ENCODE peak calls at places on chromosome 11, in five cellular contexts. N is osteoblast, G is RWPE1, H is dorsolateral prefrontal cortex, I is sigmoid colon. P is an unnamed sample.

GRCh38 chr11:46247090-46247489 is 30.4 kb upstream of the CREB3L1 start:
- DNase-seq in N (peak), G (peak), H (no peak), I (no peak), P (no peak)

GRCh38 chr11:124329787-124330478 is 9.9 kb upstream of the OR8D2 start:
- DNase-seq in N (no peak), G (no peak), H (no peak), I (no peak), P (no peak)

GRCh38 chr11:22785251-22785650 is 44.4 kb downstream of the SVIP start:
- DNase-seq in N (no peak), G (no peak), H (no peak), I (no peak), P (no peak)

GRCh38 chr11:116911981-116912734 is 74.7 kb upstream of the APOA1 start:
- DNase-seq in N (no peak), G (no peak), H (no peak), I (no peak), P (no peak)

GRCh38 chr11:60485987-60486386 is 6.6 kb upstream of the MS4A12 start:
- DNase-seq in N (no peak), G (peak), H (no peak), I (no peak), P (no peak)

GRCh38 chr11:75277991-75278790 is 37.6 kb downstream of the TPBGL start:
- DNase-seq in N (no peak), G (no peak), H (no peak), I (peak), P (no peak)

GRCh38 chr11:111944139-111944538 is 7.0 kb downstream of the DIXDC1 start:
- DNase-seq in N (peak), G (no peak), H (no peak), I (no peak), P (no peak)

GRCh38 chr11:90756617-90757016 is 533.8 kb upstream of the CHORDC1 start:
- DNase-seq in N (no peak), G (no peak), H (no peak), I (no peak), P (no peak)

GRCh38 chr11:130718118-130718517 is 198.2 kb downstream of the SNX19 start:
- DNase-seq in N (no peak), G (no peak), H (no peak), I (no peak), P (no peak)

GRCh38 chr11:47235163-47235562 is 13.5 kb downstream of the ACP2 start:
- DNase-seq in N (no peak), G (no peak), H (no peak), I (no peak), P (no peak)

GRCh38 chr11:100861221-100861620 is 174.1 kb downstream of the ARHGAP42 start:
- DNase-seq in N (no peak), G (no peak), H (no peak), I (no peak), P (no peak)

GRCh38 chr11:69658606-69659450 is 16.3 kb downstream of the LTO1 start:
- DNase-seq in N (peak), G (no peak), H (peak), I (no peak), P (no peak)

GRCh38 chr11:125225401-125225800 is 60.9 kb downstream of the PKNOX2 start:
- DNase-seq in N (no peak), G (no peak), H (no peak), I (no peak), P (no peak)

GRCh38 chr11:122769126-122769780 is 69.0 kb upstream of the CRTAM start:
- DNase-seq in N (no peak), G (no peak), H (no peak), I (no peak), P (no peak)

GRCh38 chr11:84476581-84476980 is 1150.6 kb downstream of the DLG2 start:
- DNase-seq in N (no peak), G (no peak), H (no peak), I (no peak), P (no peak)

GRCh38 chr11:109236188-109236587 is 185.8 kb upstream of the C11orf87 start:
- DNase-seq in N (no peak), G (no peak), H (no peak), I (no peak), P (no peak)

GRCh38 chr11:30772908-30773307 is 186.8 kb upstream of the MPPED2 start:
- DNase-seq in N (no peak), G (no peak), H (no peak), I (no peak), P (no peak)

GRCh38 chr11:79437981-79438630 is 2.7 kb downstream of the TENM4 start:
- DNase-seq in N (peak), G (peak), H (no peak), I (peak), P (no peak)

GRCh38 chr11:67633758-67634365 is 4.1 kb upstream of the NUDT8 start:
- DNase-seq in N (peak), G (no peak), H (no peak), I (peak), P (no peak)

GRCh38 chr11:45765107-45765668 is 39.8 kb upstream of the SLC35C1 start:
- DNase-seq in N (no peak), G (no peak), H (no peak), I (no peak), P (no peak)

GRCh38 chr11:26721967-26722366 is at the start of gene SLC5A12:
- DNase-seq in N (no peak), G (no peak), H (no peak), I (no peak), P (no peak)

GRCh38 chr11:14552089-14552488 is 31.9 kb upstream of the PSMA1 start:
- DNase-seq in N (no peak), G (no peak), H (no peak), I (no peak), P (no peak)

GRCh38 chr11:6604081-6604626 is 580 bp downstream of the ILK start:
- DNase-seq in N (peak), G (peak), H (no peak), I (peak), P (peak)

GRCh38 chr11:134562941-134563471 is 151.0 kb upstream of the B3GAT1 start:
- DNase-seq in N (no peak), G (no peak), H (no peak), I (peak), P (no peak)

GRCh38 chr11:24386551-24387404 is 110.1 kb upstream of the LUZP2 start:
- DNase-seq in N (no peak), G (peak), H (no peak), I (no peak), P (no peak)

DNA sequence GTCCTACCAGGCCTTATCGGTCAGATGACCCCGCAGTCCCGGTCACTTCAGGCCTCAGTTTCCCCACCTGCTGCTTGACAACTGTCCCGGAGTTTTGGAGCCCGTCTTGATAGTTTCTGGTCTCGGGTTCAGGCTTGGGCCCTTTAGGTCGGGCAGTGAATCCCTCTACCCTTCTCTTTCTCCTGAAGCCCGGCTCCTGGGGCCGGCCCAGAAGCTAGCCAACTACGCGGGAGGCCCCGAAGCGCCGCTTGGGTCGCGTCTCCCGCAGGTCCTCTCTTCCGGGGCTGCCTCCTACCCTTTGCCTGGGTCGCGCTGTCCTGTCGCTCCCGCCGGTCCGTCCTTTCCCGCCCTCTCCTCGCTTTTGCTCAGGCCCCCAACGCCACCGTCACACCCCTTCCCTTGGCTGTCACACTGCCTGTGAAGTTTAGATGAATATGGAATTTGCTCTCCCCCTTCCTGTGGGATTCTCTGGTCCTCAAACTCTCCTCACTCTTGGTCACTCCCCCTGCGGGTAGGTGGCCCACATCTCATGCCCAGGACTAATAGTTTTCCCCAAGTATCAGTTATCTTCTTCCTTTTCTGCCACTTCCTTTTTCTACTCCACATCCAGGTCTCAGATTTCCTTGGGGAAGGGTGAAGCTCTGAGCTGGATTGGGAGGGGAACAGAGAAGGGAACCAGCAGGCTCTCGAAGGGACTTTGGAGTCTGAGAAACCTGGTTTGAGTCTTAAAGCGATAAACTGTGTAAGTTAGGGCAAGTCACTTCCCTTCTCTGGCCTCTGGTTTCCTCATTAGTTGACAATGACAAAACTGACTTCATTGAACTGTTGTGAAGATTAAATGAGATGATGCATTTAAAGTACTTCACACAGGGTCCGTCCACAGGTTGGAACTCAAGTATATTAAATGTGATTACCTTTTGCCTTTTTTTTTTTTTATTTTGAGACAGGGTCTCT is 791 bp downstream of the RAB1B start:
- DNase-seq in N (peak), G (peak), H (no peak), I (no peak), P (no peak)
- TF ChIP-seq CTCF in N (peak), G (no peak), H (no peak), I (no peak), P (no peak)

GRCh38 chr11:9754041-9754471 is 90.2 kb downstream of the SWAP70 start:
- DNase-seq in N (no peak), G (peak), H (no peak), I (no peak), P (no peak)
- TF ChIP-seq CTCF in N (no peak), G (peak), H (no peak), I (no peak), P (no peak)

GRCh38 chr11:65479184-65480145 is 19.4 kb upstream of the MALAT1 start:
- DNase-seq in N (peak), G (no peak), H (no peak), I (peak), P (no peak)
- TF ChIP-seq CTCF in N (peak), G (no peak), H (peak), I (no peak), P (no peak)

GRCh38 chr11:119323532-119324033 is 6.7 kb upstream of the MCAM start:
- DNase-seq in N (peak), G (peak), H (peak), I (peak), P (peak)

GRCh38 chr11:119322921-119323531 is 6.1 kb upstream of the MCAM start:
- DNase-seq in N (no peak), G (no peak), H (peak), I (no peak), P (no peak)

GRCh38 chr11:119320593-119321524 is 3.9 kb upstream of the MCAM start:
- DNase-seq in N (peak), G (no peak), H (peak), I (peak), P (no peak)

GRCh38 chr11:119324124-119324665 is 7.3 kb upstream of the MCAM start:
- DNase-seq in N (no peak), G (no peak), H (no peak), I (no peak), P (no peak)

GRCh38 chr11:119322360-119322739 is 5.4 kb upstream of the MCAM start:
- DNase-seq in N (peak), G (no peak), H (no peak), I (no peak), P (no peak)
- TF ChIP-seq CTCF in N (peak), G (no peak), H (no peak), I (no peak), P (no peak)

GRCh38 chr11:4496555-4497248 is 14.3 kb downstream of the OR52K1 start:
- DNase-seq in N (no peak), G (no peak), H (no peak), I (no peak), P (no peak)

GRCh38 chr11:4491878-4492606 is 9.6 kb downstream of the OR52K1 start:
- DNase-seq in N (peak), G (no peak), H (no peak), I (no peak), P (no peak)

GRCh38 chr11:4495487-4495886 is 13.0 kb downstream of the OR52K1 start:
- DNase-seq in N (no peak), G (no peak), H (no peak), I (no peak), P (no peak)

GRCh38 chr11:4495986-4496385 is 13.5 kb downstream of the OR52K1 start:
- DNase-seq in N (no peak), G (no peak), H (no peak), I (no peak), P (no peak)

DNA sequence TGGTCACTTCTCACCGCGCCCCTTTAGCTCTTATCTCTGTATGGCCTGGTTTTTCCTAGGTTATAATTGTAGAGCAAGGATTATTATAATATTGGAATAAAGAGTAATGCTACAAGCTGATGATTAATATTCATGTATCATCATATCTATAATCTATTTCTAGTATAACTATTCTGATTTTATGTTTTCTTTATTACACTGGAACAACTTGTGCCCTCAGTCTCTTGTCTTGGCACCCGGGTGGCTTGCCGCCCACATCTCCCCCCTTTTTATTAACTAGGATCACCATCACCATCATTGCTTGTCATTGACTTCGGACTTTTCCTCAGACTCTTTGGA is 11.0 kb downstream of the OR52K1 start:
- DNase-seq in N (no peak), G (no peak), H (no peak), I (no peak), P (no peak)
- TF ChIP-seq CTCF in N (no peak), G (peak), H (peak), I (no peak), P (peak)

GRCh38 chr11:16881074-16881709 is 133.0 kb downstream of the PLEKHA7 start:
- DNase-seq in N (peak), G (peak), H (no peak), I (peak), P (no peak)
- TF ChIP-seq CTCF in N (peak), G (peak), H (peak), I (no peak), P (no peak)

DNA sequence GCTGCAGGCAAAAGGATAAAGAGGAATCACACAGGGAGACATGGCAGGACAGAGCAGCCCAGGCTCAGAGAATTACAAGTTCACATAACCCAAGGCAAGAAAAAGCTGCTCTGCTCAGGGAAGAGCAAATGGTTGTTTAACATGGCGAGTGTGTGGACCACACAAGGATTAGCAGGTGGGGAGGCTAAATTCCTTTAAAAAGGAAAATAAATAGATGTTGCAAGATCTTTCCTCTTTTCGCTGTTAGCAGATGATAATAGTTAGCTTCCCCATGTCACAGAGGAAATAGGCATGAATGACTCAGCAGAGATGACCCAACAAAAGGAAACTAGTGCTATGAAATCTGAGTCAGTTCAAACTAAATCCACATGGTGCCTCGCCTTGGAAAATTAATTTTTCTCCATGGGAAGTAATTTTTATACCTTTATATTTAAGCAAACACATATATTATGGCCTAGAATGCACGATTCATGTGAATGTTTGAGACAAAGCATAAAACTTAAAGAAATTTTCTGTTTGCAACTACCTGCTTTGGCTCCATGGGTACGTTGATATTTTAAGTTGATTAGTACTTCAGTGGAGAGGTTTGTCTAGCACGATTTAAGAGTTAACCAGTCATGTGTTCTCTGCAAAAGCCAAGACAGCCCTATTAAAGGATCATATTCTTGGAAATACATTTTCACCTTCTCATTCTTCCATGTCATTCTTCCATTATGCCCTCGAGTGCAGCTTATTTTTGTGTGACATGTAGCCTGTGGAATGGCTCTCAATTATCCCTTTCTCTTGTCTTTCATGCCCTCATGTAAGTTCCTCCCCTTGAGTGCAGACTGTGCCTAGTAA is 38.5 kb upstream of the FJX1 start:
- DNase-seq in N (peak), G (peak), H (no peak), I (no peak), P (no peak)
- TF ChIP-seq CTCF in N (no peak), G (no peak), H (no peak), I (no peak), P (no peak)

DNA sequence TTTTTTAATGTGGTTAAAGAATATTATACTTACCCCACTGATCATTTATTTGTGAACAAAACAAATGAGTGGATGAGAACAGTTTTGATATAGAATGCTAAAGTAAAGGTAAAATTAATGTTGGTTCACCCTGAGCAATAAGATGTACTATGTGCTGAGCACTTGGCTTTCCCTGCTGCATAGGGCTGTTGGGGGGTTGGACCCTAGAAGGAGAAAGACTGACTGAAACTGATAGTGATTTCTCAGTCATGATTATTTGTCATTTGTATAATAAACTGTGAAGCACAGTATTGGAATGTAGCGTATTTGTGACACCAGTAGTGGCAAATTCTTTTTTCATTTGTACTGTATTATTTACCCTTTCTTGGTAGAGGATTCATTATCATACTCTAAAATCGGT is 63.3 kb downstream of the PRMT3 start:
- DNase-seq in N (no peak), G (no peak), H (no peak), I (no peak), P (no peak)
- TF ChIP-seq CTCF in N (no peak), G (no peak), H (no peak), I (no peak), P (no peak)

DNA sequence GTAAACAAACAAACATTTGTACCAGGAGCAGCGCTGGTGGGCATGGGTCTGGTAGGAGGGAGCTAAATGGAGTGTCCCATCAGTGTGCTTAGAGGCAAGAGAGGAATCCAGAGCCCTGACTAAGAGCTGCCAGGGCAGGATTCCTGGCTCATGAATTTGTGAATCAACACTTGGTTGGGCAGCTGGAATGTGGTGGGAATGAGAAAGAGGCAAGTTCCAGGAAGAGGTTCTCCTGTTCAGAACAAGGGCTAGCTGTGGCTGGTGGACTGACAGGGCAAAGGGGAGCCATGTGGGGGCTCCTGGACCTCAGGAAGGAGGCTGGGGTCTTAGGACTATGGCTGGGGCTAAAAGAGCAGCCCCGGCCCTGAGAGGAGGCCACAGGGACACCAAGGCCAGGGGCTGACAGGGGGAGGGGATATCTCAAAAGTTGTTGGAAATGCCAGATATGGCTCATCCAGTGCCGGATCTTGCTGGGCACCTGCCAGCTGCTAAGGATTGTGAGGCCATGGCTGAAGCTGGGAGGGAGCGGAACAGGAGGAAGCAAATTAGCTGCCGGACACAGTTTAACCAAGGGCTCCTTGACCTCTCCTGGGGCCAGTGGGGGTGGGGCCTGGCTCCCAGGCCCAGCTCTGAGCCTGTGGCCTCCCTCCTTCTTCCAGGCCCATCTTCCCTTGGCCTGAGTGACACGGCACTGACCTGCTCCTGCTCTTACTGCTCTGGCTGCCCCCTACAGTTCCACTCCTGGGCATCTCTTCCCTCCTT is 14.6 kb upstream of the P2RY6 start:
- DNase-seq in N (peak), G (peak), H (no peak), I (peak), P (peak)
- TF ChIP-seq CTCF in N (no peak), G (no peak), H (no peak), I (no peak), P (no peak)